ENCODE peak calls at places on chromosomes 6 and 20, in ten cellular contexts. One of them, this sample, is unnamed.

GRCh38 chr6:134187751-134188150 is 130.2 kb downstream of the SGK1 start:
- DNase-seq in body of pancreas: peak; percentile 29
- DNase-seq in AG04450: no peak
- DNase-seq in aorta: no peak
- DNase-seq in neuronal stem cell: no peak
- DNase-seq in upper lobe of right lung: no peak
- DNase-seq in IMR-90: no peak
- DNase-seq in mammary epithelial cell: no peak
- DNase-seq in tibial artery: no peak
- DNase-seq in esophagus squamous epithelium: no peak
- DNase-seq in this sample: no peak

GRCh38 chr6:81465859-81466258 is 286.6 kb downstream of the TENT5A start:
- DNase-seq in tibial artery: no peak
- DNase-seq in AG04450: no peak
- DNase-seq in neuronal stem cell: peak; percentile 1
- DNase-seq in aorta: no peak
- DNase-seq in IMR-90: peak; percentile 24
- DNase-seq in mammary epithelial cell: peak; percentile 4
- DNase-seq in upper lobe of right lung: no peak
- DNase-seq in esophagus squamous epithelium: no peak
- DNase-seq in body of pancreas: no peak
- DNase-seq in this sample: no peak

GRCh38 chr6:33841070-33841469 is 37.3 kb upstream of the MLN start:
- DNase-seq in esophagus squamous epithelium: no peak
- DNase-seq in body of pancreas: no peak
- DNase-seq in upper lobe of right lung: no peak
- DNase-seq in aorta: no peak
- DNase-seq in mammary epithelial cell: no peak
- DNase-seq in IMR-90: no peak
- DNase-seq in AG04450: no peak
- DNase-seq in tibial artery: no peak
- DNase-seq in neuronal stem cell: no peak
- DNase-seq in this sample: no peak

GRCh38 chr6:111813247-111814162 is 59.7 kb downstream of the FYN start:
- DNase-seq in AG04450: no peak
- DNase-seq in mammary epithelial cell: peak; percentile 32
- DNase-seq in tibial artery: no peak
- DNase-seq in esophagus squamous epithelium: no peak
- DNase-seq in IMR-90: peak; percentile 74
- DNase-seq in aorta: no peak
- DNase-seq in body of pancreas: no peak
- DNase-seq in neuronal stem cell: no peak
- DNase-seq in upper lobe of right lung: no peak
- DNase-seq in this sample: no peak

GRCh38 chr20:35801865-35802264 is 30.1 kb downstream of the PHF20 start:
- DNase-seq in mammary epithelial cell: no peak
- DNase-seq in esophagus squamous epithelium: no peak
- DNase-seq in aorta: no peak
- DNase-seq in upper lobe of right lung: no peak
- DNase-seq in tibial artery: no peak
- DNase-seq in neuronal stem cell: no peak
- DNase-seq in AG04450: no peak
- DNase-seq in IMR-90: no peak
- DNase-seq in body of pancreas: no peak
- DNase-seq in this sample: no peak

GRCh38 chr20:47336013-47336754 is 20.3 kb downstream of the ZMYND8 start:
- DNase-seq in IMR-90: peak; percentile 87
- DNase-seq in neuronal stem cell: no peak
- DNase-seq in mammary epithelial cell: peak; percentile 83
- DNase-seq in esophagus squamous epithelium: no peak
- DNase-seq in tibial artery: peak; percentile 62
- DNase-seq in aorta: no peak
- DNase-seq in upper lobe of right lung: no peak
- DNase-seq in body of pancreas: no peak
- DNase-seq in AG04450: no peak
- DNase-seq in this sample: peak; percentile 53

GRCh38 chr6:49423817-49424216 is 39.2 kb downstream of the MMUT start:
- DNase-seq in AG04450: no peak
- DNase-seq in neuronal stem cell: no peak
- DNase-seq in tibial artery: no peak
- DNase-seq in mammary epithelial cell: peak; percentile 10
- DNase-seq in aorta: no peak
- DNase-seq in body of pancreas: no peak
- DNase-seq in IMR-90: no peak
- DNase-seq in esophagus squamous epithelium: no peak
- DNase-seq in upper lobe of right lung: no peak
- DNase-seq in this sample: no peak

GRCh38 chr20:3911956-3912355 is 22.8 kb downstream of the PANK2 start:
- DNase-seq in IMR-90: no peak
- DNase-seq in esophagus squamous epithelium: no peak
- DNase-seq in mammary epithelial cell: no peak
- DNase-seq in tibial artery: no peak
- DNase-seq in upper lobe of right lung: no peak
- DNase-seq in AG04450: no peak
- DNase-seq in aorta: no peak
- DNase-seq in neuronal stem cell: no peak
- DNase-seq in body of pancreas: no peak
- DNase-seq in this sample: peak; percentile 11

GRCh38 chr20:1669304-1669703 is 11.7 kb upstream of the SIRPG start:
- DNase-seq in neuronal stem cell: no peak
- DNase-seq in upper lobe of right lung: no peak
- DNase-seq in IMR-90: no peak
- DNase-seq in aorta: no peak
- DNase-seq in tibial artery: no peak
- DNase-seq in esophagus squamous epithelium: no peak
- DNase-seq in body of pancreas: no peak
- DNase-seq in mammary epithelial cell: no peak
- DNase-seq in AG04450: no peak
- DNase-seq in this sample: peak; percentile 54

GRCh38 chr20:11687546-11688292 is 230.0 kb upstream of the BTBD3 start:
- DNase-seq in esophagus squamous epithelium: no peak
- DNase-seq in AG04450: no peak
- DNase-seq in upper lobe of right lung: no peak
- DNase-seq in neuronal stem cell: no peak
- DNase-seq in body of pancreas: peak; percentile 28
- DNase-seq in aorta: no peak
- DNase-seq in mammary epithelial cell: no peak
- DNase-seq in tibial artery: no peak
- DNase-seq in IMR-90: no peak
- DNase-seq in this sample: no peak

GRCh38 chr20:43379239-43379917 is 78.3 kb upstream of the SRSF6 start:
- DNase-seq in upper lobe of right lung: no peak
- DNase-seq in esophagus squamous epithelium: no peak
- DNase-seq in tibial artery: no peak
- DNase-seq in body of pancreas: no peak
- DNase-seq in AG04450: peak; percentile 84
- DNase-seq in aorta: no peak
- DNase-seq in mammary epithelial cell: peak; percentile 28
- DNase-seq in neuronal stem cell: no peak
- DNase-seq in IMR-90: peak; percentile 96
- DNase-seq in this sample: no peak

GRCh38 chr6:72620866-72621242 is 1.0 kb upstream of the KCNQ5 start:
- DNase-seq in AG04450: no peak
- DNase-seq in aorta: peak; percentile 76
- DNase-seq in upper lobe of right lung: no peak
- DNase-seq in esophagus squamous epithelium: no peak
- DNase-seq in neuronal stem cell: no peak
- DNase-seq in tibial artery: no peak
- DNase-seq in mammary epithelial cell: no peak
- DNase-seq in body of pancreas: peak; percentile 13
- DNase-seq in IMR-90: no peak
- DNase-seq in this sample: no peak

GRCh38 chr6:72621243-72622093 is at the start of gene KCNQ5:
- DNase-seq in aorta: peak; percentile 74
- DNase-seq in neuronal stem cell: no peak
- DNase-seq in body of pancreas: peak; percentile 25
- DNase-seq in IMR-90: no peak
- DNase-seq in mammary epithelial cell: peak; percentile 20
- DNase-seq in upper lobe of right lung: no peak
- DNase-seq in tibial artery: no peak
- DNase-seq in AG04450: no peak
- DNase-seq in esophagus squamous epithelium: no peak
- DNase-seq in this sample: no peak

GRCh38 chr6:72617721-72618120 is 4.1 kb upstream of the KCNQ5 start:
- DNase-seq in neuronal stem cell: no peak
- DNase-seq in aorta: no peak
- DNase-seq in upper lobe of right lung: no peak
- DNase-seq in body of pancreas: no peak
- DNase-seq in IMR-90: no peak
- DNase-seq in mammary epithelial cell: no peak
- DNase-seq in tibial artery: no peak
- DNase-seq in esophagus squamous epithelium: no peak
- DNase-seq in AG04450: no peak
- DNase-seq in this sample: no peak

GRCh38 chr6:72622094-72622540 is 253 bp downstream of the KCNQ5 start:
- DNase-seq in IMR-90: peak; percentile 24
- DNase-seq in tibial artery: peak; percentile 23
- DNase-seq in mammary epithelial cell: peak; percentile 44
- DNase-seq in upper lobe of right lung: peak; percentile 67
- DNase-seq in AG04450: no peak
- DNase-seq in esophagus squamous epithelium: no peak
- DNase-seq in aorta: peak; percentile 86
- DNase-seq in neuronal stem cell: peak; percentile 54
- DNase-seq in body of pancreas: peak; percentile 63
- DNase-seq in this sample: no peak

DNA sequence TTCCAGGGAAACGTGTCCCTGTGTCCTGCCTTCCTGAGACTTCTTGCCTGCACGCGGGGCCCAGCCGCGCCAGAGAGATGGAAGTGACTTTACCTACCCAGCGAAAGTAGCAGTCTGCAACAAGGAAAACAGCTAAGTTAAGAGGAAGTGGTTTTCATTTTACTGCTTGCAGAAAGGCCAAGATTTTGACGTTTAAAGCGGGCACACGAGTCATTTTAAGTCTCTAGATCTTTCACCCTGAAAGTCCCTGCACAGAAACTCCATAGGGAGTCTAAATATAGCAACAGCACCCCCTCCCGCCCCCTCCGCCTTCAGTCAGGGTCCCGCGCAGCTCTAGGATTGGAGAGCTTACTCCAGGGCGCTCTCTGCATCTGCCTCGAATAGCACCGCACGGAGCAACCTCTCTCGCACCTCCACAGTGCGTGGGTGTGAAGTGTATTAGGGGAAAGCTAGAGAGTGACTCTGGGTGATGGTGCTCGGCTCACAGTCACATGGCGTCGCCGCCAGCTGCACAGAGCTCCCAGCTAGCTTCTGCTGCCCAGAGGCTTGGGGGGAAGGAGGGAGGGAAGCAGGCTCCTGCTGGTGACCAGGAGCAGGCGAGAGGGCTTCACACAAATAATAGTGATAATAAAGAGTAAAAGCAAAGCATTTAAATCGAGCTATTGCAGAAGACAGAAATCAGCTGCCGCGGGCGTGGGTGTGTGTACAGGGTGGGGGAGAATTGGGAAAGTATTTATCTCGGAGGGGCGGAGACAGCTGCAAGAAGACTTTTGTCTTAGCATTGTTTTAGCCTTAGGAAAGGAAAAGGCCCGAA is 1.8 kb upstream of the KCNQ5 start:
- DNase-seq in esophagus squamous epithelium: no peak
- DNase-seq in aorta: peak; percentile 82
- DNase-seq in body of pancreas: peak; percentile 65
- DNase-seq in neuronal stem cell: peak; percentile 33
- DNase-seq in mammary epithelial cell: no peak
- DNase-seq in upper lobe of right lung: peak; percentile 70
- DNase-seq in tibial artery: peak; percentile 41
- DNase-seq in IMR-90: peak; percentile 45
- DNase-seq in AG04450: no peak
- DNase-seq in this sample: peak; percentile 18
- H3K27ac ChIP-seq in esophagus squamous epithelium: no peak overlapping the region
- H3K27ac ChIP-seq in aorta: no peak overlapping the region
- H3K27ac ChIP-seq in body of pancreas: no peak overlapping the region
- H3K27ac ChIP-seq in neuronal stem cell: no peak overlapping the region
- H3K27ac ChIP-seq in mammary epithelial cell: no peak overlapping the region
- H3K27ac ChIP-seq in upper lobe of right lung: no peak overlapping the region
- H3K27ac ChIP-seq in tibial artery: peak overlapping the region; percentile 79
- H3K27ac ChIP-seq in IMR-90: no peak overlapping the region
- H3K27ac ChIP-seq in AG04450: no peak overlapping the region
- H3K27ac ChIP-seq in this sample: no peak overlapping the region

GRCh38 chr6:108966236-108966635 is 118.0 kb downstream of the ARMC2 start:
- DNase-seq in esophagus squamous epithelium: no peak
- DNase-seq in AG04450: no peak
- DNase-seq in tibial artery: no peak
- DNase-seq in IMR-90: no peak
- DNase-seq in body of pancreas: no peak
- DNase-seq in upper lobe of right lung: no peak
- DNase-seq in neuronal stem cell: no peak
- DNase-seq in mammary epithelial cell: no peak
- DNase-seq in aorta: no peak
- DNase-seq in this sample: no peak
- H3K4me3 ChIP-seq in esophagus squamous epithelium: no peak overlapping the region
- H3K4me3 ChIP-seq in AG04450: no peak overlapping the region
- H3K4me3 ChIP-seq in tibial artery: no peak overlapping the region
- H3K4me3 ChIP-seq in IMR-90: no peak overlapping the region
- H3K4me3 ChIP-seq in body of pancreas: no peak overlapping the region
- H3K4me3 ChIP-seq in upper lobe of right lung: no peak overlapping the region
- H3K4me3 ChIP-seq in neuronal stem cell: no peak overlapping the region
- H3K4me3 ChIP-seq in mammary epithelial cell: no peak overlapping the region
- H3K4me3 ChIP-seq in aorta: no peak overlapping the region
- H3K4me3 ChIP-seq in this sample: no peak overlapping the region

GRCh38 chr6:52553158-52553557 is 23.7 kb downstream of the TRAM2 start:
- DNase-seq in mammary epithelial cell: no peak
- DNase-seq in esophagus squamous epithelium: no peak
- DNase-seq in upper lobe of right lung: no peak
- DNase-seq in tibial artery: no peak
- DNase-seq in IMR-90: no peak
- DNase-seq in AG04450: no peak
- DNase-seq in neuronal stem cell: no peak
- DNase-seq in aorta: no peak
- DNase-seq in body of pancreas: no peak
- DNase-seq in this sample: no peak
- H3K27ac ChIP-seq in mammary epithelial cell: no peak overlapping the region
- H3K27ac ChIP-seq in esophagus squamous epithelium: peak overlapping the region; percentile 25
- H3K27ac ChIP-seq in upper lobe of right lung: peak overlapping the region; percentile 12
- H3K27ac ChIP-seq in tibial artery: peak overlapping the region; percentile 74
- H3K27ac ChIP-seq in IMR-90: peak overlapping the region; percentile 92
- H3K27ac ChIP-seq in AG04450: no peak overlapping the region
- H3K27ac ChIP-seq in neuronal stem cell: no peak overlapping the region
- H3K27ac ChIP-seq in aorta: no peak overlapping the region
- H3K27ac ChIP-seq in body of pancreas: no peak overlapping the region
- H3K27ac ChIP-seq in this sample: no peak overlapping the region

GRCh38 chr6:146357578-146358340 is 185.9 kb upstream of the RAB32 start:
- DNase-seq in neuronal stem cell: no peak
- DNase-seq in tibial artery: no peak
- DNase-seq in IMR-90: peak; percentile 27
- DNase-seq in AG04450: no peak
- DNase-seq in esophagus squamous epithelium: no peak
- DNase-seq in mammary epithelial cell: peak; percentile 70
- DNase-seq in aorta: no peak
- DNase-seq in upper lobe of right lung: no peak
- DNase-seq in body of pancreas: no peak
- DNase-seq in this sample: no peak
- H3K4me3 ChIP-seq in neuronal stem cell: no peak overlapping the region
- H3K4me3 ChIP-seq in tibial artery: no peak overlapping the region
- H3K4me3 ChIP-seq in IMR-90: no peak overlapping the region
- H3K4me3 ChIP-seq in AG04450: no peak overlapping the region
- H3K4me3 ChIP-seq in esophagus squamous epithelium: no peak overlapping the region
- H3K4me3 ChIP-seq in mammary epithelial cell: no peak overlapping the region
- H3K4me3 ChIP-seq in aorta: no peak overlapping the region
- H3K4me3 ChIP-seq in upper lobe of right lung: no peak overlapping the region
- H3K4me3 ChIP-seq in body of pancreas: no peak overlapping the region
- H3K4me3 ChIP-seq in this sample: no peak overlapping the region

This sample was measured in left ventricle myocardium inferior.